ENCODE peak calls at places on chromosomes 2 and 18, in seven cellular contexts. E is NCI-H1092 treated with DMSO at 0.1 percent for 48 hours; J is left ventricle myocardium inferior; K is activated CD4-positive, alpha-beta memory T cell treated with anti-CD3 and anti-CD28 coated beads for 36 hours; W is adipocyte; F is HEK293T; P is HFFc6. M is an unnamed sample.

GRCh38 chr2:66509326-66509811 is 74.4 kb downstream of the MEIS1 start:
- DNase-seq in E (no peak), J (no peak), K (no peak), W (peak), F (no peak), P (peak), M (no peak)

GRCh38 chr2:164873096-164873670 is 31.6 kb upstream of the COBLL1 start:
- DNase-seq in E (peak), J (no peak), K (no peak), W (no peak), F (no peak), P (no peak), M (no peak)

GRCh38 chr2:189255711-189256110 is 76.2 kb upstream of the COL5A2 start:
- DNase-seq in E (no peak), J (no peak), K (no peak), W (no peak), F (no peak), P (no peak), M (no peak)

GRCh38 chr2:25052948-25053477 is 11.1 kb downstream of the EFR3B start:
- DNase-seq in E (no peak), J (no peak), K (no peak), W (no peak), F (no peak), P (no peak), M (no peak)

GRCh38 chr2:142416996-142417395 is 286.2 kb upstream of the LRP1B start:
- DNase-seq in E (no peak), J (no peak), K (no peak), W (no peak), F (no peak), P (no peak), M (no peak)

GRCh38 chr2:10768063-10768507 is 44.5 kb downstream of the PDIA6 start:
- DNase-seq in E (no peak), J (peak), K (no peak), W (no peak), F (no peak), P (no peak), M (no peak)

GRCh38 chr2:26455801-26456700 is 21.9 kb downstream of the OTOF start:
- DNase-seq in E (no peak), J (no peak), K (no peak), W (no peak), F (no peak), P (no peak), M (no peak)

GRCh38 chr2:192245329-192245728 is 50.6 kb upstream of the TMEFF2 start:
- DNase-seq in E (no peak), J (no peak), K (no peak), W (peak), F (no peak), P (no peak), M (no peak)

GRCh38 chr2:113370478-113371091 is 66.9 kb upstream of the ZNG1B start:
- DNase-seq in E (no peak), J (peak), K (peak), W (peak), F (peak), P (peak), M (peak)

GRCh38 chr2:130169896-130170295 is 11.5 kb downstream of the SMPD4 start:
- DNase-seq in E (no peak), J (no peak), K (no peak), W (no peak), F (no peak), P (no peak), M (no peak)

GRCh38 chr2:98269274-98269673 is 77.0 kb upstream of the CNGA3 start:
- DNase-seq in E (peak), J (no peak), K (no peak), W (peak), F (peak), P (peak), M (no peak)

GRCh38 chr2:45681675-45682074 is 30.2 kb downstream of the PRKCE start:
- DNase-seq in E (no peak), J (no peak), K (peak), W (peak), F (peak), P (peak), M (no peak)

GRCh38 chr2:152348388-152348787 is 13.4 kb downstream of the FMNL2 start:
- DNase-seq in E (no peak), J (no peak), K (no peak), W (no peak), F (no peak), P (no peak), M (no peak)

GRCh38 chr2:178296394-178297090 is 102.2 kb downstream of the OSBPL6 start:
- DNase-seq in E (no peak), J (no peak), K (no peak), W (no peak), F (no peak), P (no peak), M (no peak)

GRCh38 chr2:119766944-119767343 is 7.2 kb downstream of the PTPN4 start:
- DNase-seq in E (no peak), J (no peak), K (no peak), W (no peak), F (no peak), P (no peak), M (no peak)

GRCh38 chr18:23406271-23406787 is 46.8 kb upstream of the RIOK3 start:
- DNase-seq in E (no peak), J (no peak), K (no peak), W (peak), F (no peak), P (peak), M (no peak)

GRCh38 chr18:32891797-32892196 is 119.0 kb upstream of the KLHL14 start:
- DNase-seq in E (no peak), J (no peak), K (no peak), W (no peak), F (no peak), P (no peak), M (no peak)

M was measured in upper lobe of left lung.